ENCODE peak calls at places on chromosomes 11 and 22, in eight cellular contexts. One of them, this sample, is unnamed. For H3K4me1, the result is how much of the 10 kb centered on the place peaks cover.

GRCh38 chr11:119520966-119521365 is 98.0 kb upstream of the THY1 start:
- DNase-seq in mammary epithelial cell: no peak
- DNase-seq in CD8-positive, alpha-beta memory T cell: no peak
- DNase-seq in colonic mucosa: no peak
- DNase-seq in GM23248: no peak
- DNase-seq in body of pancreas: no peak
- DNase-seq in heart right ventricle: no peak
- DNase-seq in HepG2: no peak
- DNase-seq in this sample: no peak

GRCh38 chr11:114321621-114322257 is 25.5 kb downstream of the NNMT start:
- DNase-seq in mammary epithelial cell: peak
- DNase-seq in CD8-positive, alpha-beta memory T cell: no peak
- DNase-seq in colonic mucosa: no peak
- DNase-seq in GM23248: peak
- DNase-seq in body of pancreas: peak
- DNase-seq in heart right ventricle: no peak
- DNase-seq in HepG2: no peak
- DNase-seq in this sample: no peak

GRCh38 chr11:810040-810567 is 337 bp downstream of the RPLP2 start:
- DNase-seq in mammary epithelial cell: no peak
- DNase-seq in CD8-positive, alpha-beta memory T cell: no peak
- DNase-seq in colonic mucosa: no peak
- DNase-seq in GM23248: no peak
- DNase-seq in body of pancreas: no peak
- DNase-seq in heart right ventricle: no peak
- DNase-seq in HepG2: no peak
- DNase-seq in this sample: no peak

GRCh38 chr11:21552910-21553309 is 640.0 kb upstream of the ANO5 start:
- DNase-seq in mammary epithelial cell: peak
- DNase-seq in CD8-positive, alpha-beta memory T cell: no peak
- DNase-seq in colonic mucosa: no peak
- DNase-seq in GM23248: no peak
- DNase-seq in body of pancreas: no peak
- DNase-seq in heart right ventricle: no peak
- DNase-seq in HepG2: no peak
- DNase-seq in this sample: no peak

GRCh38 chr11:98365185-98365584 is 655.6 kb upstream of the CNTN5 start:
- DNase-seq in mammary epithelial cell: no peak
- DNase-seq in CD8-positive, alpha-beta memory T cell: no peak
- DNase-seq in colonic mucosa: no peak
- DNase-seq in GM23248: no peak
- DNase-seq in body of pancreas: no peak
- DNase-seq in heart right ventricle: no peak
- DNase-seq in HepG2: no peak
- DNase-seq in this sample: no peak

GRCh38 chr11:59174664-59175033 is 2.7 kb downstream of the DTX4 start:
- DNase-seq in mammary epithelial cell: peak
- DNase-seq in CD8-positive, alpha-beta memory T cell: no peak
- DNase-seq in colonic mucosa: peak
- DNase-seq in GM23248: peak
- DNase-seq in body of pancreas: no peak
- DNase-seq in heart right ventricle: no peak
- DNase-seq in HepG2: peak
- DNase-seq in this sample: no peak

GRCh38 chr11:134034496-134035381 is 34.1 kb upstream of the JAM3 start:
- DNase-seq in mammary epithelial cell: peak
- DNase-seq in CD8-positive, alpha-beta memory T cell: no peak
- DNase-seq in colonic mucosa: no peak
- DNase-seq in GM23248: peak
- DNase-seq in body of pancreas: peak
- DNase-seq in heart right ventricle: no peak
- DNase-seq in HepG2: no peak
- DNase-seq in this sample: no peak

GRCh38 chr22:36160499-36160942 is at the start of gene APOL3:
- DNase-seq in mammary epithelial cell: peak
- DNase-seq in CD8-positive, alpha-beta memory T cell: peak
- DNase-seq in colonic mucosa: peak
- DNase-seq in GM23248: peak
- DNase-seq in body of pancreas: peak
- DNase-seq in heart right ventricle: peak
- DNase-seq in HepG2: no peak
- DNase-seq in this sample: peak

GRCh38 chr22:37544955-37545702 is 15.2 kb upstream of the CDC42EP1 start:
- DNase-seq in mammary epithelial cell: peak
- DNase-seq in CD8-positive, alpha-beta memory T cell: peak
- DNase-seq in colonic mucosa: peak
- DNase-seq in GM23248: peak
- DNase-seq in body of pancreas: peak
- DNase-seq in heart right ventricle: peak
- DNase-seq in HepG2: peak
- DNase-seq in this sample: peak

GRCh38 chr11:102421262-102421661 is 31.3 kb downstream of the TMEM123 start:
- DNase-seq in mammary epithelial cell: no peak
- DNase-seq in CD8-positive, alpha-beta memory T cell: peak
- DNase-seq in colonic mucosa: no peak
- DNase-seq in GM23248: no peak
- DNase-seq in body of pancreas: no peak
- DNase-seq in heart right ventricle: no peak
- DNase-seq in HepG2: no peak
- DNase-seq in this sample: no peak

GRCh38 chr11:36300651-36301050 is 4.6 kb downstream of the PRR5L start:
- DNase-seq in mammary epithelial cell: no peak
- DNase-seq in CD8-positive, alpha-beta memory T cell: no peak
- DNase-seq in colonic mucosa: peak
- DNase-seq in GM23248: peak
- DNase-seq in body of pancreas: peak
- DNase-seq in heart right ventricle: peak
- DNase-seq in HepG2: no peak
- DNase-seq in this sample: peak

GRCh38 chr11:69657911-69658605 is 17.1 kb downstream of the LTO1 start:
- DNase-seq in mammary epithelial cell: no peak
- DNase-seq in CD8-positive, alpha-beta memory T cell: no peak
- DNase-seq in colonic mucosa: no peak
- DNase-seq in GM23248: peak
- DNase-seq in body of pancreas: no peak
- DNase-seq in heart right ventricle: no peak
- DNase-seq in HepG2: peak
- DNase-seq in this sample: peak

GRCh38 chr11:120130176-120130980 is 7.5 kb downstream of the TRIM29 start:
- DNase-seq in mammary epithelial cell: no peak
- DNase-seq in CD8-positive, alpha-beta memory T cell: no peak
- DNase-seq in colonic mucosa: no peak
- DNase-seq in GM23248: no peak
- DNase-seq in body of pancreas: peak
- DNase-seq in heart right ventricle: no peak
- DNase-seq in HepG2: no peak
- DNase-seq in this sample: peak

GRCh38 chr11:116400081-116400480 is 372.7 kb downstream of the BUD13 start:
- DNase-seq in mammary epithelial cell: no peak
- DNase-seq in CD8-positive, alpha-beta memory T cell: no peak
- DNase-seq in colonic mucosa: no peak
- DNase-seq in GM23248: no peak
- DNase-seq in body of pancreas: no peak
- DNase-seq in heart right ventricle: no peak
- DNase-seq in HepG2: peak
- DNase-seq in this sample: no peak

GRCh38 chr11:85133636-85134035 is 493.5 kb downstream of the DLG2 start:
- DNase-seq in mammary epithelial cell: no peak
- DNase-seq in CD8-positive, alpha-beta memory T cell: no peak
- DNase-seq in colonic mucosa: no peak
- DNase-seq in GM23248: no peak
- DNase-seq in body of pancreas: no peak
- DNase-seq in heart right ventricle: no peak
- DNase-seq in HepG2: no peak
- DNase-seq in this sample: no peak

GRCh38 chr11:8011981-8012444 is 24.9 kb downstream of the EIF3F start:
- DNase-seq in mammary epithelial cell: peak
- DNase-seq in CD8-positive, alpha-beta memory T cell: no peak
- DNase-seq in colonic mucosa: peak
- DNase-seq in GM23248: peak
- DNase-seq in body of pancreas: no peak
- DNase-seq in heart right ventricle: no peak
- DNase-seq in HepG2: no peak
- DNase-seq in this sample: no peak

GRCh38 chr11:125886997-125887372 is 483 bp upstream of the HYLS1 start:
- DNase-seq in mammary epithelial cell: peak
- DNase-seq in CD8-positive, alpha-beta memory T cell: no peak
- DNase-seq in colonic mucosa: peak
- DNase-seq in GM23248: peak
- DNase-seq in body of pancreas: peak
- DNase-seq in heart right ventricle: peak
- DNase-seq in HepG2: no peak
- DNase-seq in this sample: peak

GRCh38 chr11:99069831-99070444 is 49.2 kb downstream of the CNTN5 start:
- DNase-seq in mammary epithelial cell: peak
- DNase-seq in CD8-positive, alpha-beta memory T cell: no peak
- DNase-seq in colonic mucosa: no peak
- DNase-seq in GM23248: no peak
- DNase-seq in body of pancreas: peak
- DNase-seq in heart right ventricle: no peak
- DNase-seq in HepG2: peak
- DNase-seq in this sample: no peak

GRCh38 chr22:20221421-20222340 is 46.4 kb downstream of the RTN4R start:
- DNase-seq in mammary epithelial cell: no peak
- DNase-seq in CD8-positive, alpha-beta memory T cell: no peak
- DNase-seq in colonic mucosa: no peak
- DNase-seq in GM23248: no peak
- DNase-seq in body of pancreas: peak
- DNase-seq in heart right ventricle: no peak
- DNase-seq in HepG2: no peak
- DNase-seq in this sample: no peak

GRCh38 chr11:66142370-66143263 is 72.5 kb downstream of the PACS1 start:
- DNase-seq in mammary epithelial cell: peak
- DNase-seq in CD8-positive, alpha-beta memory T cell: no peak
- DNase-seq in colonic mucosa: no peak
- DNase-seq in GM23248: peak
- DNase-seq in body of pancreas: no peak
- DNase-seq in heart right ventricle: no peak
- DNase-seq in HepG2: peak
- DNase-seq in this sample: no peak

GRCh38 chr22:26701323-26701722 is 43.9 kb downstream of the MIAT start:
- DNase-seq in mammary epithelial cell: no peak
- DNase-seq in CD8-positive, alpha-beta memory T cell: no peak
- DNase-seq in colonic mucosa: no peak
- DNase-seq in GM23248: no peak
- DNase-seq in body of pancreas: no peak
- DNase-seq in heart right ventricle: no peak
- DNase-seq in HepG2: no peak
- DNase-seq in this sample: no peak

GRCh38 chr22:23583153-23583552 is 3.1 kb upstream of the IGLL1 start:
- DNase-seq in mammary epithelial cell: no peak
- DNase-seq in CD8-positive, alpha-beta memory T cell: no peak
- DNase-seq in colonic mucosa: no peak
- DNase-seq in GM23248: no peak
- DNase-seq in body of pancreas: no peak
- DNase-seq in heart right ventricle: no peak
- DNase-seq in HepG2: no peak
- DNase-seq in this sample: no peak
- H3K27ac ChIP-seq in mammary epithelial cell: no peak
- H3K27ac ChIP-seq in CD8-positive, alpha-beta memory T cell: no peak
- H3K27ac ChIP-seq in colonic mucosa: no peak
- H3K27ac ChIP-seq in GM23248: no peak
- H3K27ac ChIP-seq in body of pancreas: no peak
- H3K27ac ChIP-seq in heart right ventricle: no peak
- H3K27ac ChIP-seq in HepG2: no peak
- H3K27ac ChIP-seq in this sample: no peak

GRCh38 chr11:65047581-65048422 is 6.8 kb downstream of the SAC3D1 start:
- DNase-seq in mammary epithelial cell: no peak
- DNase-seq in CD8-positive, alpha-beta memory T cell: no peak
- DNase-seq in colonic mucosa: peak
- DNase-seq in GM23248: peak
- DNase-seq in body of pancreas: no peak
- DNase-seq in heart right ventricle: no peak
- DNase-seq in HepG2: no peak
- DNase-seq in this sample: no peak

GRCh38 chr11:65045728-65046127 is 4.7 kb downstream of the SAC3D1 start:
- DNase-seq in mammary epithelial cell: no peak
- DNase-seq in CD8-positive, alpha-beta memory T cell: no peak
- DNase-seq in colonic mucosa: no peak
- DNase-seq in GM23248: no peak
- DNase-seq in body of pancreas: no peak
- DNase-seq in heart right ventricle: no peak
- DNase-seq in HepG2: no peak
- DNase-seq in this sample: no peak

GRCh38 chr11:65043881-65044501 is 3.0 kb downstream of the SAC3D1 start:
- DNase-seq in mammary epithelial cell: peak
- DNase-seq in CD8-positive, alpha-beta memory T cell: no peak
- DNase-seq in colonic mucosa: peak
- DNase-seq in GM23248: peak
- DNase-seq in body of pancreas: no peak
- DNase-seq in heart right ventricle: peak
- DNase-seq in HepG2: no peak
- DNase-seq in this sample: peak

GRCh38 chr11:65042899-65043298 is 1.9 kb downstream of the SAC3D1 start:
- DNase-seq in mammary epithelial cell: no peak
- DNase-seq in CD8-positive, alpha-beta memory T cell: no peak
- DNase-seq in colonic mucosa: no peak
- DNase-seq in GM23248: no peak
- DNase-seq in body of pancreas: no peak
- DNase-seq in heart right ventricle: no peak
- DNase-seq in HepG2: no peak
- DNase-seq in this sample: no peak

GRCh38 chr11:65045061-65045460 is 4.1 kb downstream of the SAC3D1 start:
- DNase-seq in mammary epithelial cell: no peak
- DNase-seq in CD8-positive, alpha-beta memory T cell: no peak
- DNase-seq in colonic mucosa: no peak
- DNase-seq in GM23248: no peak
- DNase-seq in body of pancreas: no peak
- DNase-seq in heart right ventricle: no peak
- DNase-seq in HepG2: no peak
- DNase-seq in this sample: no peak
- H3K4me1 ChIP-seq in mammary epithelial cell: under half
- H3K4me1 ChIP-seq in CD8-positive, alpha-beta memory T cell: under half
- H3K4me1 ChIP-seq in colonic mucosa: under half
- H3K4me1 ChIP-seq in GM23248: under half
- H3K4me1 ChIP-seq in body of pancreas: under half
- H3K4me1 ChIP-seq in heart right ventricle: under half
- H3K4me1 ChIP-seq in HepG2: under half
- H3K4me1 ChIP-seq in this sample: under half

GRCh38 chr11:82846037-82846383 is 54.2 kb downstream of the PRCP start:
- DNase-seq in mammary epithelial cell: no peak
- DNase-seq in CD8-positive, alpha-beta memory T cell: no peak
- DNase-seq in colonic mucosa: no peak
- DNase-seq in GM23248: no peak
- DNase-seq in body of pancreas: no peak
- DNase-seq in heart right ventricle: no peak
- DNase-seq in HepG2: no peak
- DNase-seq in this sample: no peak
- H3K27ac ChIP-seq in mammary epithelial cell: no peak
- H3K27ac ChIP-seq in CD8-positive, alpha-beta memory T cell: no peak
- H3K27ac ChIP-seq in colonic mucosa: no peak
- H3K27ac ChIP-seq in GM23248: no peak
- H3K27ac ChIP-seq in body of pancreas: no peak
- H3K27ac ChIP-seq in heart right ventricle: no peak
- H3K27ac ChIP-seq in HepG2: no peak
- H3K27ac ChIP-seq in this sample: no peak

DNA sequence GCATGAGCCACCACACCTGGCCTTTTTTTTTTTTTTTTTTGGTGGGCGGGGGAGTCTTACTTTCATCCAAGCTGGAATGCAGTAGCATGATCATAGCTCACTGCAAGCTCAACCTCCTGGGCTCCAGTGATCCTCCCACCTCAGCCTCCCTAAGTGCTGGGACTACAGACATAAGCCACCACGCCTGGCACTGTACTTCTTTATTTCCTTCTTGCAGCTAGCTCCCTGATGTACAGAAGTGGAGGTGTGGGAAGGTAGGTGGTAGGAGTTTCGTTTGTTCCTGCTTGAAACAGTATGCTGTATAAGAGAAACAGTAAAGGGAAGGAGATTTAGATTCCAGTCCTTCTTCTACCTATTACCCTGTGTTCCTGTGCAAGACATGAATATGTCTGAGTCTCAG is 72.1 kb downstream of the WNT11 start:
- DNase-seq in mammary epithelial cell: no peak
- DNase-seq in CD8-positive, alpha-beta memory T cell: no peak
- DNase-seq in colonic mucosa: no peak
- DNase-seq in GM23248: no peak
- DNase-seq in body of pancreas: no peak
- DNase-seq in heart right ventricle: no peak
- DNase-seq in HepG2: no peak
- DNase-seq in this sample: no peak
- H3K4me1 ChIP-seq in mammary epithelial cell: under half
- H3K4me1 ChIP-seq in CD8-positive, alpha-beta memory T cell: under half
- H3K4me1 ChIP-seq in colonic mucosa: under half
- H3K4me1 ChIP-seq in GM23248: under half
- H3K4me1 ChIP-seq in body of pancreas: under half
- H3K4me1 ChIP-seq in heart right ventricle: under half
- H3K4me1 ChIP-seq in HepG2: under half
- H3K4me1 ChIP-seq in this sample: under half